ENCODE peak calls at places on chromosomes 3 and 15, in six cellular contexts. One of them, this sample, is unnamed.

GRCh38 chr3:29370451-29371420 is 89.9 kb downstream of the RBMS3 start:
- DNase-seq in ovary: no peak
- DNase-seq in A549: no peak
- DNase-seq in stomach: no peak
- DNase-seq in SK-N-SH: no peak
- DNase-seq in upper lobe of left lung: no peak
- DNase-seq in this sample: no peak

GRCh38 chr15:76340802-76341365 is 4.3 kb downstream of the ISL2 start:
- DNase-seq in ovary: no peak
- DNase-seq in A549: no peak
- DNase-seq in stomach: no peak
- DNase-seq in SK-N-SH: no peak
- DNase-seq in upper lobe of left lung: no peak
- DNase-seq in this sample: no peak

GRCh38 chr3:53168175-53168923 is 7.3 kb downstream of the PRKCD start:
- DNase-seq in ovary: no peak
- DNase-seq in A549: no peak
- DNase-seq in stomach: no peak
- DNase-seq in SK-N-SH: no peak
- DNase-seq in upper lobe of left lung: peak; percentile 59
- DNase-seq in this sample: peak; percentile 18

GRCh38 chr15:50143255-50143860 is 24.3 kb upstream of the ATP8B4 start:
- DNase-seq in ovary: no peak
- DNase-seq in A549: no peak
- DNase-seq in stomach: no peak
- DNase-seq in SK-N-SH: no peak
- DNase-seq in upper lobe of left lung: no peak
- DNase-seq in this sample: no peak

GRCh38 chr3:48997714-48998637 is 7.9 kb downstream of the P4HTM start:
- DNase-seq in ovary: no peak
- DNase-seq in A549: no peak
- DNase-seq in stomach: no peak
- DNase-seq in SK-N-SH: peak; percentile 86
- DNase-seq in upper lobe of left lung: no peak
- DNase-seq in this sample: no peak

GRCh38 chr15:90084876-90085423 is 17.3 kb downstream of the IDH2 start:
- DNase-seq in ovary: no peak
- DNase-seq in A549: no peak
- DNase-seq in stomach: no peak
- DNase-seq in SK-N-SH: no peak
- DNase-seq in upper lobe of left lung: no peak
- DNase-seq in this sample: no peak

GRCh38 chr15:47750030-47750739 is 32.9 kb downstream of the SEMA6D start:
- DNase-seq in ovary: no peak
- DNase-seq in A549: no peak
- DNase-seq in stomach: no peak
- DNase-seq in SK-N-SH: no peak
- DNase-seq in upper lobe of left lung: no peak
- DNase-seq in this sample: no peak

GRCh38 chr3:141152801-141153678 is 78.6 kb upstream of the PXYLP1 start:
- DNase-seq in ovary: no peak
- DNase-seq in A549: no peak
- DNase-seq in stomach: no peak
- DNase-seq in SK-N-SH: no peak
- DNase-seq in upper lobe of left lung: no peak
- DNase-seq in this sample: no peak

GRCh38 chr3:189392969-189393368 is 221.2 kb downstream of the TPRG1 start:
- DNase-seq in ovary: no peak
- DNase-seq in A549: peak; percentile 31
- DNase-seq in stomach: peak; percentile 71
- DNase-seq in SK-N-SH: no peak
- DNase-seq in upper lobe of left lung: peak; percentile 22
- DNase-seq in this sample: no peak

GRCh38 chr15:52802110-52802509 is 12.0 kb upstream of the ONECUT1 start:
- DNase-seq in ovary: no peak
- DNase-seq in A549: no peak
- DNase-seq in stomach: no peak
- DNase-seq in SK-N-SH: no peak
- DNase-seq in upper lobe of left lung: no peak
- DNase-seq in this sample: no peak

GRCh38 chr15:52805351-52806283 is 15.5 kb upstream of the ONECUT1 start:
- DNase-seq in ovary: no peak
- DNase-seq in A549: no peak
- DNase-seq in stomach: no peak
- DNase-seq in SK-N-SH: peak; percentile 60
- DNase-seq in upper lobe of left lung: no peak
- DNase-seq in this sample: no peak

GRCh38 chr15:52806284-52806655 is 16.1 kb upstream of the ONECUT1 start:
- DNase-seq in ovary: no peak
- DNase-seq in A549: no peak
- DNase-seq in stomach: no peak
- DNase-seq in SK-N-SH: no peak
- DNase-seq in upper lobe of left lung: no peak
- DNase-seq in this sample: no peak

GRCh38 chr15:52803543-52804306 is 13.6 kb upstream of the ONECUT1 start:
- DNase-seq in ovary: no peak
- DNase-seq in A549: no peak
- DNase-seq in stomach: no peak
- DNase-seq in SK-N-SH: no peak
- DNase-seq in upper lobe of left lung: no peak
- DNase-seq in this sample: no peak

GRCh38 chr15:52804526-52805081 is 14.5 kb upstream of the ONECUT1 start:
- DNase-seq in ovary: no peak
- DNase-seq in A549: no peak
- DNase-seq in stomach: no peak
- DNase-seq in SK-N-SH: no peak
- DNase-seq in upper lobe of left lung: no peak
- DNase-seq in this sample: no peak
- H3K4me3 ChIP-seq in ovary: no peak overlapping the region
- H3K4me3 ChIP-seq in A549: no peak overlapping the region
- H3K4me3 ChIP-seq in stomach: peak overlapping the region; percentile 35
- H3K4me3 ChIP-seq in SK-N-SH: peak overlapping the region; percentile 12
- H3K4me3 ChIP-seq in upper lobe of left lung: peak overlapping the region; percentile 35
- H3K4me3 ChIP-seq in this sample: no peak overlapping the region

GRCh38 chr3:196108075-196108743 is 26.3 kb upstream of the TFRC start:
- DNase-seq in ovary: no peak
- DNase-seq in A549: no peak
- DNase-seq in stomach: peak; percentile 41
- DNase-seq in SK-N-SH: no peak
- DNase-seq in upper lobe of left lung: no peak
- DNase-seq in this sample: no peak
- TF ChIP-seq EP300 in ovary: no peak
- TF ChIP-seq EP300 in A549: no peak
- TF ChIP-seq EP300 in stomach: no peak
- TF ChIP-seq EP300 in SK-N-SH: no peak
- TF ChIP-seq EP300 in upper lobe of left lung: no peak
- TF ChIP-seq EP300 in this sample: no peak

DNA sequence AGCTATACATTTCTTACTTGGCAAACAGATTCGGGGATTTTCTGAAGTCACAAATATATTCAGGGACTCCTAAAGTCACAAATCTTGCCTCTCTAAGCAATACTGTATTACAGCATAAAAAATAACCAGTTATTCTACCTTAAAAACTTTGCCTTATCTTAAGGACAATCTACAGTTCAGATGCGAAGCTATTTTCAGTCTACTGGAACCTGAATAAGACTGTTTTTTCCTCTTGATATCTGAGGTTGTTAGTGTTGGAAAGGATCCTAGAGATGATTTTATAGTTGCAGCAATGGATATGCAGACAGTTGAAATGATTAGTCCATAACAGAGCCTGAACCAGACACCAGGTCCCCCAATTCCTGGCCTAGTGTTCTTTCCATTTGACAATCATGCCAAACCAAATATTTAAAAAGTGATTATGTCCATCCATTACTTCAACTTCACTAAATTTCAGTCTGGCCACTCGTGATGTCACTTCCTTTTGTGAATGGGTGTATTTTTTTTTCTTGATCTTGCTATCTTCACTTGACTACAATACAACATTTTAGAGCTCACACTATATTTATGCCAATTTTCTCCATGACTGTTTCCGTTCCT is 1.8 kb downstream of the HDGFL3 start:
- DNase-seq in ovary: no peak
- DNase-seq in A549: no peak
- DNase-seq in stomach: no peak
- DNase-seq in SK-N-SH: peak; percentile 26
- DNase-seq in upper lobe of left lung: no peak
- DNase-seq in this sample: no peak
- H3K4me3 ChIP-seq in ovary: no peak overlapping the region
- H3K4me3 ChIP-seq in A549: peak overlapping the region; percentile 82
- H3K4me3 ChIP-seq in stomach: no peak overlapping the region
- H3K4me3 ChIP-seq in SK-N-SH: peak overlapping the region; percentile 86
- H3K4me3 ChIP-seq in upper lobe of left lung: peak overlapping the region; percentile 94
- H3K4me3 ChIP-seq in this sample: peak overlapping the region; percentile 93

GRCh38 chr15:87762110-87762509 is 494.4 kb downstream of the NTRK3 start:
- DNase-seq in ovary: no peak
- DNase-seq in A549: no peak
- DNase-seq in stomach: no peak
- DNase-seq in SK-N-SH: no peak
- DNase-seq in upper lobe of left lung: no peak
- DNase-seq in this sample: peak; percentile 24

GRCh38 chr15:87756072-87756471 is 500.5 kb downstream of the NTRK3 start:
- DNase-seq in ovary: no peak
- DNase-seq in A549: no peak
- DNase-seq in stomach: no peak
- DNase-seq in SK-N-SH: no peak
- DNase-seq in upper lobe of left lung: no peak
- DNase-seq in this sample: no peak

GRCh38 chr15:87757084-87757483 is 499.5 kb downstream of the NTRK3 start:
- DNase-seq in ovary: no peak
- DNase-seq in A549: no peak
- DNase-seq in stomach: no peak
- DNase-seq in SK-N-SH: no peak
- DNase-seq in upper lobe of left lung: no peak
- DNase-seq in this sample: no peak

GRCh38 chr15:87760915-87761314 is 495.6 kb downstream of the NTRK3 start:
- DNase-seq in ovary: no peak
- DNase-seq in A549: no peak
- DNase-seq in stomach: no peak
- DNase-seq in SK-N-SH: no peak
- DNase-seq in upper lobe of left lung: no peak
- DNase-seq in this sample: no peak

GRCh38 chr15:87758739-87759457 is 497.6 kb downstream of the NTRK3 start:
- DNase-seq in ovary: no peak
- DNase-seq in A549: no peak
- DNase-seq in stomach: no peak
- DNase-seq in SK-N-SH: no peak
- DNase-seq in upper lobe of left lung: no peak
- DNase-seq in this sample: no peak
- TF ChIP-seq EP300 in ovary: no peak
- TF ChIP-seq EP300 in A549: no peak
- TF ChIP-seq EP300 in stomach: no peak
- TF ChIP-seq EP300 in SK-N-SH: no peak
- TF ChIP-seq EP300 in upper lobe of left lung: no peak
- TF ChIP-seq EP300 in this sample: no peak

GRCh38 chr3:95123104-95123503 is 1060.2 kb downstream of the NSUN3 start:
- DNase-seq in ovary: no peak
- DNase-seq in A549: no peak
- DNase-seq in stomach: no peak
- DNase-seq in SK-N-SH: no peak
- DNase-seq in upper lobe of left lung: no peak
- DNase-seq in this sample: no peak

GRCh38 chr3:95120921-95121320 is 1058.1 kb downstream of the NSUN3 start:
- DNase-seq in ovary: no peak
- DNase-seq in A549: no peak
- DNase-seq in stomach: no peak
- DNase-seq in SK-N-SH: peak; percentile 1
- DNase-seq in upper lobe of left lung: no peak
- DNase-seq in this sample: no peak
- H3K4me3 ChIP-seq in ovary: no peak overlapping the region
- H3K4me3 ChIP-seq in A549: no peak overlapping the region
- H3K4me3 ChIP-seq in stomach: no peak overlapping the region
- H3K4me3 ChIP-seq in SK-N-SH: no peak overlapping the region
- H3K4me3 ChIP-seq in upper lobe of left lung: no peak overlapping the region
- H3K4me3 ChIP-seq in this sample: no peak overlapping the region

This sample was measured in tibial nerve.